ENCODE peak calls at places on chromosome 19, in nine cellular contexts. G, Z, F, M, V, E, A, O and L are unnamed samples.

GRCh38 chr19:9881720-9882119 is 46.6 kb downstream of the PIN1 start:
- DNase-seq in Z (no peak), M (no peak), V (no peak), A (no peak), F (no peak), E (no peak), O (no peak), G (no peak), L (peak)

GRCh38 chr19:29880498-29881081 is 61.4 kb upstream of the URI1 start:
- DNase-seq in A (no peak), E (no peak), G (no peak), O (no peak), F (no peak), Z (peak), V (no peak), M (no peak), L (no peak)

GRCh38 chr19:2289714-2290435 is 7.9 kb upstream of the PEAK3 start:
- DNase-seq in O (no peak), E (no peak), Z (no peak), V (no peak), G (no peak), A (no peak), F (peak), M (no peak), L (peak)

GRCh38 chr19:43620061-43621001 is 902 bp upstream of the ZNF428 start:
- DNase-seq in M (no peak), F (no peak), V (no peak), A (no peak), O (no peak), E (no peak), G (no peak), Z (no peak), L (no peak)

GRCh38 chr19:48511800-48512503 is at the start of gene LMTK3:
- DNase-seq in G (no peak), F (peak), O (no peak), M (peak), V (no peak), Z (no peak), A (no peak), E (peak), L (no peak)

GRCh38 chr19:2329162-2329505 is 650 bp downstream of the SPPL2B start:
- DNase-seq in V (no peak), G (no peak), O (no peak), E (no peak), A (no peak), Z (no peak), M (no peak), F (no peak), L (no peak)

GRCh38 chr19:34034318-34034846 is 137.9 kb upstream of the LSM14A start:
- DNase-seq in M (no peak), E (no peak), A (peak), O (no peak), Z (no peak), F (no peak), G (no peak), V (no peak), L (peak)

GRCh38 chr19:7355871-7356270 is 7.1 kb downstream of the ARHGEF18 start:
- DNase-seq in F (no peak), G (no peak), V (no peak), M (no peak), A (no peak), O (no peak), Z (no peak), E (no peak), L (no peak)

GRCh38 chr19:16366056-16366432 is 41.4 kb downstream of the KLF2 start:
- DNase-seq in V (no peak), A (no peak), O (no peak), Z (no peak), F (no peak), M (no peak), E (no peak), G (no peak), L (no peak)

GRCh38 chr19:2260341-2260751 is 4.1 kb upstream of the JSRP1 start:
- DNase-seq in V (no peak), A (no peak), O (no peak), M (no peak), Z (no peak), F (no peak), E (no peak), G (no peak), L (no peak)

GRCh38 chr19:35117017-35117570 is 1.5 kb downstream of the FXYD3 start:
- DNase-seq in A (no peak), Z (no peak), F (no peak), E (no peak), O (no peak), M (no peak), G (no peak), V (no peak), L (no peak)

GRCh38 chr19:18308051-18308947 is 14.6 kb downstream of the LSM4 start:
- DNase-seq in M (no peak), V (no peak), G (no peak), A (no peak), F (peak), E (no peak), Z (no peak), O (no peak), L (no peak)

GRCh38 chr19:17405250-17406038 is at the start of gene BST2:
- DNase-seq in V (peak), Z (no peak), A (peak), F (peak), G (no peak), E (peak), M (no peak), O (peak), L (peak)

GRCh38 chr19:47247308-47247990 is 8.9 kb upstream of the CCDC9 start:
- DNase-seq in F (peak), E (peak), M (peak), A (peak), V (peak), O (peak), Z (peak), G (no peak), L (peak)

GRCh38 chr19:8988204-8988603 is 22.0 kb downstream of the MUC16 start:
- DNase-seq in G (no peak), V (no peak), M (peak), F (no peak), Z (no peak), A (no peak), E (peak), O (no peak), L (no peak)

GRCh38 chr19:56170261-56170660 is 5.5 kb upstream of the GALP start:
- DNase-seq in E (no peak), O (no peak), V (no peak), G (no peak), A (peak), Z (no peak), F (no peak), M (no peak), L (no peak)

GRCh38 chr19:18428837-18429674 is 8.9 kb downstream of the ISYNA1 start:
- DNase-seq in V (no peak), E (peak), G (no peak), O (peak), A (peak), F (peak), M (peak), Z (no peak), L (peak)

GRCh38 chr19:33781536-33781935 is 15.1 kb upstream of the KCTD15 start:
- DNase-seq in Z (no peak), E (no peak), A (no peak), O (no peak), F (no peak), V (no peak), M (no peak), G (no peak), L (no peak)

GRCh38 chr19:29045708-29046107 is 167.2 kb downstream of the UQCRFS1 start:
- DNase-seq in M (no peak), O (no peak), G (no peak), E (no peak), V (no peak), A (no peak), F (no peak), Z (no peak), L (no peak)

DNA sequence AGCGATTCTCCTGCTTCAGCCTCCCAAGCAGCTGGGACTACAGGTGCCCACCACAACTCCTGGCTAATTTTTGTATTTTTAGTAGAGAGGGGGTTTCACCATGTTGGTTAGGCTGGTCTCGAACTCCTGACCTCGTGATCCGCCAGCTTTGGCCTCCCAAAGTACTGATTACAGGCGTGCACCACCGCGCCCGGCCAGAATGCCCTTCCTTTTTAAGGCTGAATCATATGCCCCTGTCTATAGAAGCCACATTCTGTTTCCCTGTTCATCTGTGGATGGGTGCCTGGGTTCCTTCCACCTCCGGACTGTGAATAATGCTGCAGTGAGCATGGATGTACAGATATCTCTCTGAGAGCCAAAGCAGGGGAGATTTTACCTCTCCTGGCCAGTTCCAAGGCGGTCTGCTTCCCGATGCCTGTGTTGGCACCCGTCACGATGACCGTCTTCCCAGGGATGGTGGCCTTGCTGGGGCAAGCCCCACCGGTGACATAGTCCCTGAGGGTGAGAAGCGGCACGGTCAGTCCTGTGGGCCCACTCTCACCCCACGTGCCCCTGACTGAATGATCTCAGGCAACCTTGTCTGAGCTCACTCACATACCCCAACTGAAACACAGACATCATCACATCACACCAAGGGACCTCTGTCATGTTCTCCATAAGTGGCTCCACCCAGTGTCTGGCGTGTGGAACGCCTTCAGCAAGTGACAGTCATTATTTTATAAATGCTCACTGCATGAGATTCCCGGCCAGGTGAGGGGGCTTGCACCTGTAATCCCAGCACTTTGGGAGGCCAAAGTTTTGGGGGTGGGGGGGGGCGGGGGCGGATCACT is 4.0 kb downstream of the RDH13 start:
- DNase-seq in M (no peak), A (no peak), Z (no peak), F (no peak), V (no peak), G (no peak), O (no peak), E (no peak), L (no peak)
- TF ChIP-seq POLR2A in M (no peak), A (no peak), Z (no peak), F (no peak), V (no peak), G (no peak), O (no peak), E (no peak), L (no peak)

GRCh38 chr19:6292006-6292405 is 12.2 kb upstream of the MLLT1 start:
- DNase-seq in G (no peak), V (no peak), Z (no peak), E (no peak), F (no peak), O (no peak), M (no peak), A (no peak), L (no peak)

GRCh38 chr19:6287269-6287885 is 7.6 kb upstream of the MLLT1 start:
- DNase-seq in O (no peak), M (no peak), G (no peak), F (peak), V (no peak), Z (no peak), A (no peak), E (no peak), L (no peak)

GRCh38 chr19:6286676-6287075 is 6.9 kb upstream of the MLLT1 start:
- DNase-seq in A (no peak), V (no peak), Z (no peak), O (no peak), G (no peak), E (no peak), F (no peak), M (no peak), L (no peak)

DNA sequence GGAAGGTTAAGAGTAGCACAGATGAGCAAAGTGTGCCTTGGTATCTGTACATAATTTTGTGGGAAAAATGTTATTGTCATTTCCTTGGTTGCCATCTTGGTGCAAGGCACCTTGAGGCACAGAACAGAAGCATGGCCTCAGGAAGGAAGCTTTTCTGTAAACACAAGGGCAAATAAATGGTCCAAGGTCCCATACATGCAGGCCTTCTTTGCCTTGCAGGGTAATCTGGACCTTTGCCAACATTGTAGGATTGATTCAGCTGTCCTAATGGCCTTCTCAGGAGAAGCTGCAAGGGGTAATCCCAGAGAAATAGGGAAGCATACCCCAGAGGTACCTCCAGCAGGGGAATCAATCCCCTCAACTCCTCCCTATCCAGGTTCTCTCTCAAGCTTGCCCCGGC is 9.0 kb upstream of the MLLT1 start:
- DNase-seq in G (no peak), V (no peak), Z (no peak), O (no peak), F (no peak), A (no peak), M (no peak), E (no peak), L (no peak)
- TF ChIP-seq CTCF in G (no peak), V (no peak), Z (no peak), O (no peak), F (no peak), A (no peak), M (no peak), E (no peak), L (no peak)

GRCh38 chr19:14006766-14007562 is 844 bp upstream of the RFX1 start:
- DNase-seq in V (no peak), M (peak), F (peak), Z (peak), G (no peak), A (peak), O (no peak), E (no peak), L (no peak)
- TF ChIP-seq POLR2A in V (peak), M (no peak), F (peak), Z (peak), G (peak), A (peak), O (peak), E (no peak), L (no peak)

DNA sequence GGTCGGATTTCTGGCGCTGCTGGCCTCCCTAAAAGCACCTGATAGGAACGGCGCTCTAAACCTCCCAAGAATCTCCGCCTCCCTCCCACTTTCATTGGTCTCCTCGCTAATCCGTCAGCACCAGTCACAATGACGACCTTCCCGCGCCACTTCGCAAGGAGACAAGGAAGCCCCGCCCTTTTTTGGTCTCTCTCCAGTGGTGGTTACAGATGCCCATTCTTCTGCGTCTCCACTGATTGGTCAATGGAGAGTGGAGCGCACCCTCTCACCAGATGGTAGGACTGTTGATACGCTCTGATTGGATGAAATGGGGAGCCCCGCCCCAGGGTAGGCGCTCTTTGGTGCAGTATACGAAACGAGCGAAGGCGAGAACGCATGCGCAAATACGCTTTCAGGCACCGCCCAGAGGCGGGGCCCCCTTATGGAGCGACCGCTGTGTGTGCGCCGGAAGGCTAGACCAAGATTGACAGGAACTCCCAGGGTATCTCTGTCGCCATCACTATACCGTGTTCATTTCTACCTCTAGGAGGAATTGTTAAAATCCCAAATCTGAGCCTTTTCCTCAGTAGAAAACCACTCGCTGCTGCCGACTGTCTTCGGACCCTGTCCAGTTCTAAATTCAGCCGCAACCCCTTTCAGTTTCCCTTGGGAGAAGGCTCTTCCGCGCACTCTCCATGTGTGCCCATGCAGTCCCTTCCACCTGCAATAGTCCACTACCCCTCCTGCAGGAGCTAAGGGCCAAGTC is 617 bp upstream of the HNRNPL start:
- DNase-seq in E (peak), O (peak), G (peak), Z (peak), F (peak), A (peak), V (peak), M (peak), L (peak)
- TF ChIP-seq CTCF in E (peak), O (no peak), G (no peak), Z (peak), F (no peak), A (peak), V (peak), M (no peak), L (no peak)

DNA sequence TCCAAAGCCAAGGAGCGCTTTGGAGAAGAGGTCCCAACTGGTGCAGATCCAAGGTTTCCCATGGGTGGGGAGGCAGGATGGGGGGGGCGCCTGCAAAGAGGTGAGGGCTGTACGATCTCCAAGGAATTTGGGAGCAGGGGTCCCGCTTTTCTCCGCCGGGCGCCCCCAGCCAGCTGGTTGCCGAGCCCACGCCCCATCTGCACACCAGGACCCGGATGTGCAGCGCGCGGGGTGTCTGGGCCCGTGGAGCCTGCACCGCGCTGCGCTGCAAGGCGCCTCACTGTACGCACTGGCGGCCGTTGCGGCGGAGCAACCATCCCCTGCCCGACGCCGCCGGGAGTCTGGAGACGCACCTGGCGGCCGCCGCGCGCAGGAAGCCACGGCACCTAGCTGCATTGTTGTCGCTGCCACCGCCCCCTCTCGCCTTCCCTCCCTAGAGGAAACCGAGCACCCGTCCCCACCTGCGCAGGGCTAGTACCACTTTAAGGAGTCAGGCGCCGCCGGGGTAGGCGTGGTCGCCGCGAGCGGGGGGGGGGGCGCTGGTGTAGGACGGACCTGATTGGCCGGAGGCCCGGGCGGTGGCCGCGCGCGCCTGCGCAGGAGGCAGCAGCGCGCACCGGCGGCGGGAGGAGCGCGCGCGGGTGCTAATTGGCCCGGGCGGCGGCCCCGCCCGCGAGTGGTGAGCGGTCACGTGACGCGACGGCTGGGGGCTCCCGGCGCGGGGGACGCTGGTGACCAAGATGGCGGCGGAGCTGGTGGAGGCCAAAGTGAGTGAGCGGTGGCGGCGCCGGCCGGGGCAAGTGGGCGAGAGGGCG is at the start of gene PIAS4:
- DNase-seq in Z (peak), A (peak), M (peak), G (peak), E (peak), F (peak), V (peak), O (peak), L (peak)
- TF ChIP-seq POLR2A in Z (no peak), A (peak), M (peak), G (peak), E (no peak), F (peak), V (no peak), O (peak), L (no peak)

GRCh38 chr19:49590071-49590970 is 661 bp upstream of the PRR12 start:
- DNase-seq in O (peak), M (peak), E (peak), A (peak), Z (peak), F (peak), V (peak), G (peak), L (peak)
- TF ChIP-seq CTCF in O (no peak), M (no peak), E (no peak), A (peak), Z (no peak), F (no peak), V (no peak), G (no peak), L (no peak)

GRCh38 chr19:45638930-45639729 is at the start of gene EML2:
- DNase-seq in M (peak), G (no peak), F (peak), E (peak), Z (peak), A (peak), V (no peak), O (peak), L (peak)
- TF ChIP-seq POLR2A in M (peak), G (no peak), F (peak), E (no peak), Z (no peak), A (peak), V (no peak), O (no peak), L (no peak)

GRCh38 chr19:30881986-30882385 is 467.2 kb downstream of the TSHZ3 start:
- DNase-seq in G (no peak), M (no peak), A (no peak), V (no peak), E (no peak), F (no peak), Z (no peak), O (no peak), L (no peak)

GRCh38 chr19:30883071-30883470 is 466.2 kb downstream of the TSHZ3 start:
- DNase-seq in E (no peak), M (no peak), A (no peak), G (no peak), Z (no peak), O (no peak), V (no peak), F (no peak), L (no peak)

GRCh38 chr19:30887042-30887441 is 462.2 kb downstream of the TSHZ3 start:
- DNase-seq in M (no peak), E (no peak), O (peak), Z (no peak), G (no peak), F (no peak), A (no peak), V (no peak), L (no peak)

GRCh38 chr19:30882411-30883005 is 466.7 kb downstream of the TSHZ3 start:
- DNase-seq in G (no peak), A (no peak), V (no peak), Z (no peak), E (no peak), O (no peak), F (no peak), M (no peak), L (no peak)

DNA sequence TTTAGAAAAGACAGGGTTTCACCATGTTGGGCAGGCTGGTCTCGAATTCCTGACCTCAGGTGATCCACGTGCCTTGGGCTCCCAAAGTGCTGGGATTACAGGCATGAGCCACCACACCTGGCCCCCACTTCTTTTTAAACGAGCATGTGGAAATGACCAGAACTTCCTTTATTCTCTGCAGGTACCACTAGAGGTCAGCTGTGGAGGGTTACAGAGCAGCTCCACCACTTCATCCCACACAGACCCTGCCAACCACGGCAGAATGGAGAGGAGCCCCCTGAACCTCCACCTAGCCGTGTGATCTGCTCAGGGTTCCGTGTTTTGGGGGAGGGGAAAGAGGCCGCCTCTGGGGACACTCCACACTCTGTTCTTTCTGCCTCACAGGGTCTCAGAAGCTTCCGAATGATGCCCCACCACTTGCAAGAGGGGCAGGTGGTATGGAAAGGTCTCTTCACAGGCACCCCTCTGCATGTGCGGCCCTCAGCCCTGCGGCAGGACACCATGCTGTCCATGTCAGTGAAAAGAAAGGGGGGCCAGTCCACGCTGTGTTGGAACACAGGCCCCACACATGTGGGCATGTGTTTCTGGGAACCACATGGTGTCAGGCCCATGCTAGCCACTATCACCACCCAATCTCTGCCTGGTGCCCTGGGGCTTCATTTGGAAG is 465.0 kb downstream of the TSHZ3 start:
- DNase-seq in F (peak), O (no peak), Z (no peak), M (no peak), A (no peak), V (no peak), E (no peak), G (no peak), L (no peak)
- TF ChIP-seq CTCF in F (no peak), O (no peak), Z (no peak), M (no peak), A (no peak), V (no peak), E (no peak), G (peak), L (no peak)